ENCODE peak calls at places on chromosomes 12 and 14, in four cellular contexts. V, E, S and U are unnamed samples.

GRCh38 chr12:15754233-15754632 is 35.0 kb downstream of the EPS8 start:
- DNase-seq in V (no peak), E (no peak), S (no peak), U (no peak)

GRCh38 chr12:4701863-4702262 is 18.3 kb upstream of the GALNT8 start:
- DNase-seq in V (no peak), E (no peak), S (no peak), U (no peak)

GRCh38 chr14:67583711-67584644 is 16.1 kb downstream of the PIGH start:
- DNase-seq in V (no peak), E (no peak), S (no peak), U (peak)

GRCh38 chr12:70989232-70989631 is 68.7 kb upstream of the PTPRR start:
- DNase-seq in V (no peak), E (no peak), S (no peak), U (no peak)

GRCh38 chr12:40145896-40146295 is 40.0 kb upstream of the SLC2A13 start:
- DNase-seq in V (no peak), E (no peak), S (no peak), U (no peak)

GRCh38 chr14:36835145-36835544 is 173.5 kb downstream of the PAX9 start:
- DNase-seq in V (no peak), E (peak), S (no peak), U (peak)

GRCh38 chr12:49345048-49345839 is 1.4 kb upstream of the DNAJC22 start:
- DNase-seq in V (no peak), E (peak), S (no peak), U (peak)

GRCh38 chr14:89491701-89492381 is 74.8 kb upstream of the FOXN3 start:
- DNase-seq in V (no peak), E (no peak), S (no peak), U (no peak)

GRCh38 chr12:795305-795704 is 42.9 kb downstream of the WNK1 start:
- DNase-seq in V (no peak), E (no peak), S (peak), U (no peak)

GRCh38 chr12:57254506-57255280 is 3.7 kb upstream of the STAC3 start:
- DNase-seq in V (no peak), E (no peak), S (no peak), U (no peak)

GRCh38 chr12:27534060-27534764 is 10.2 kb downstream of the PPFIBP1 start:
- DNase-seq in V (no peak), E (no peak), S (no peak), U (no peak)

GRCh38 chr12:51926718-51927117 is 19.4 kb downstream of the ACVRL1 start:
- DNase-seq in V (no peak), E (no peak), S (peak), U (no peak)

GRCh38 chr12:52235822-52236291 is 2.8 kb downstream of the KRT7 start:
- DNase-seq in V (no peak), E (peak), S (no peak), U (no peak)

GRCh38 chr12:15688202-15688736 is 100.9 kb downstream of the EPS8 start:
- DNase-seq in V (peak), E (no peak), S (no peak), U (no peak)

GRCh38 chr14:72677664-72678063 is 216.2 kb downstream of the DPF3 start:
- DNase-seq in V (no peak), E (no peak), S (no peak), U (no peak)

GRCh38 chr12:47882796-47883546 is 21.8 kb downstream of the VDR start:
- DNase-seq in V (no peak), E (peak), S (peak), U (peak)

GRCh38 chr14:90384543-90384911 is 12.3 kb upstream of the CALM1 start:
- DNase-seq in V (no peak), E (no peak), S (peak), U (no peak)

GRCh38 chr14:95260537-95261440 is 58.9 kb downstream of the CLMN start:
- DNase-seq in V (no peak), E (no peak), S (no peak), U (no peak)

GRCh38 chr14:96194657-96195431 is 9.8 kb upstream of the BDKRB2 start:
- DNase-seq in V (no peak), E (no peak), S (no peak), U (no peak)

GRCh38 chr12:63802012-63802608 is 22.4 kb downstream of the RXYLT1 start:
- DNase-seq in V (no peak), E (peak), S (no peak), U (peak)

GRCh38 chr12:65911321-65911720 is 87.0 kb downstream of the HMGA2 start:
- DNase-seq in V (no peak), E (peak), S (no peak), U (no peak)

GRCh38 chr14:67440513-67440912 is 28.5 kb upstream of the PLEK2 start:
- DNase-seq in V (no peak), E (peak), S (no peak), U (peak)

GRCh38 chr14:68791078-68791983 is 1.5 kb downstream of the ZFP36L1 start:
- DNase-seq in V (no peak), E (no peak), S (no peak), U (peak)

GRCh38 chr14:36068777-36069534 is 107.6 kb downstream of the PTCSC3 start:
- DNase-seq in V (no peak), E (peak), S (no peak), U (peak)

GRCh38 chr12:82486524-82487235 is 128.4 kb downstream of the METTL25 start:
- DNase-seq in V (no peak), E (no peak), S (no peak), U (no peak)

GRCh38 chr12:100399095-100399494 is 42.2 kb downstream of the SLC17A8 start:
- DNase-seq in V (no peak), E (no peak), S (no peak), U (no peak)

GRCh38 chr12:103671367-103671766 is 84.3 kb downstream of the STAB2 start:
- DNase-seq in V (no peak), E (no peak), S (no peak), U (no peak)

GRCh38 chr12:6833189-6833890 is 5.1 kb downstream of the P3H3 start:
- DNase-seq in V (no peak), E (no peak), S (no peak), U (no peak)

GRCh38 chr14:50677527-50678063 is 9.5 kb upstream of the SAV1 start:
- DNase-seq in V (no peak), E (no peak), S (no peak), U (no peak)

GRCh38 chr12:93581370-93581769 is 8.9 kb downstream of the SOCS2 start:
- DNase-seq in V (no peak), E (no peak), S (no peak), U (no peak)

GRCh38 chr12:27462151-27462694 is 15.7 kb downstream of the SMCO2 start:
- DNase-seq in V (no peak), E (no peak), S (no peak), U (no peak)

GRCh38 chr12:71476513-71476912 is 36.9 kb downstream of the LGR5 start:
- DNase-seq in V (no peak), E (no peak), S (no peak), U (no peak)

GRCh38 chr12:5904969-5905368 is 40.1 kb downstream of the ANO2 start:
- DNase-seq in V (no peak), E (no peak), S (no peak), U (no peak)

GRCh38 chr12:75568801-75569200 is 57.4 kb upstream of the KRR1 start:
- DNase-seq in V (no peak), E (no peak), S (no peak), U (no peak)

GRCh38 chr12:104457746-104458644 is 1.2 kb downstream of the CHST11 start:
- DNase-seq in V (no peak), E (no peak), S (peak), U (no peak)

GRCh38 chr12:127083028-127083949 is 1183.7 kb upstream of the TMEM132C start:
- DNase-seq in V (no peak), E (peak), S (peak), U (peak)

GRCh38 chr12:123389560-123390351 is 5.8 kb downstream of the KMT5A start:
- DNase-seq in V (no peak), E (no peak), S (peak), U (peak)